ENCODE peak calls at places on chromosomes 3 and 15, in ten cellular contexts. One of them, this sample, is unnamed.
A peak's percentile ranks its signal among the peaks of the same experiment; 100 is the strongest.

GRCh38 chr3:117735481-117736101 is 1026.0 kb downstream of the TUSC7 start:
- DNase-seq in transverse colon: no peak
- DNase-seq in body of pancreas: no peak
- DNase-seq in CD8-positive, alpha-beta T cell: no peak
- DNase-seq in lower lobe of right lung: no peak
- DNase-seq in ovary: no peak
- DNase-seq in A549: peak; percentile 36
- DNase-seq in H9: no peak
- DNase-seq in endodermal cell: no peak
- DNase-seq in GM23338: no peak
- DNase-seq in this sample: no peak

GRCh38 chr15:68352401-68353062 is 75.0 kb downstream of the FEM1B start:
- DNase-seq in transverse colon: peak; percentile 23
- DNase-seq in body of pancreas: no peak
- DNase-seq in CD8-positive, alpha-beta T cell: no peak
- DNase-seq in lower lobe of right lung: no peak
- DNase-seq in ovary: peak; percentile 41
- DNase-seq in A549: peak; percentile 89
- DNase-seq in H9: no peak
- DNase-seq in endodermal cell: no peak
- DNase-seq in GM23338: no peak
- DNase-seq in this sample: no peak

GRCh38 chr3:56754753-56755365 is 46.9 kb downstream of the ARHGEF3 start:
- DNase-seq in transverse colon: peak; percentile 19
- DNase-seq in body of pancreas: no peak
- DNase-seq in CD8-positive, alpha-beta T cell: peak; percentile 37
- DNase-seq in lower lobe of right lung: peak; percentile 54
- DNase-seq in ovary: no peak
- DNase-seq in A549: no peak
- DNase-seq in H9: no peak
- DNase-seq in endodermal cell: no peak
- DNase-seq in GM23338: no peak
- DNase-seq in this sample: no peak

GRCh38 chr3:144458283-144458682 is 486.7 kb downstream of the DIPK2A start:
- DNase-seq in transverse colon: no peak
- DNase-seq in body of pancreas: no peak
- DNase-seq in CD8-positive, alpha-beta T cell: no peak
- DNase-seq in lower lobe of right lung: no peak
- DNase-seq in ovary: no peak
- DNase-seq in A549: no peak
- DNase-seq in H9: no peak
- DNase-seq in endodermal cell: no peak
- DNase-seq in GM23338: no peak
- DNase-seq in this sample: no peak

GRCh38 chr15:72585659-72586058 is 68.8 kb upstream of the GOLGA6B start:
- DNase-seq in transverse colon: no peak
- DNase-seq in body of pancreas: no peak
- DNase-seq in CD8-positive, alpha-beta T cell: no peak
- DNase-seq in lower lobe of right lung: no peak
- DNase-seq in ovary: no peak
- DNase-seq in A549: peak; percentile 54
- DNase-seq in H9: no peak
- DNase-seq in endodermal cell: no peak
- DNase-seq in GM23338: peak; percentile 43
- DNase-seq in this sample: no peak

GRCh38 chr3:169980055-169980454 is 13.4 kb downstream of the SEC62 start:
- DNase-seq in transverse colon: no peak
- DNase-seq in body of pancreas: no peak
- DNase-seq in CD8-positive, alpha-beta T cell: no peak
- DNase-seq in lower lobe of right lung: no peak
- DNase-seq in ovary: no peak
- DNase-seq in A549: no peak
- DNase-seq in H9: no peak
- DNase-seq in endodermal cell: no peak
- DNase-seq in GM23338: no peak
- DNase-seq in this sample: no peak

GRCh38 chr3:42270561-42270960 is 4.6 kb upstream of the CCK start:
- DNase-seq in transverse colon: no peak
- DNase-seq in body of pancreas: no peak
- DNase-seq in CD8-positive, alpha-beta T cell: no peak
- DNase-seq in lower lobe of right lung: no peak
- DNase-seq in ovary: no peak
- DNase-seq in A549: no peak
- DNase-seq in H9: no peak
- DNase-seq in endodermal cell: peak; percentile 63
- DNase-seq in GM23338: no peak
- DNase-seq in this sample: no peak

GRCh38 chr15:57437564-57437963 is 61.3 kb downstream of the CGNL1 start:
- DNase-seq in transverse colon: no peak
- DNase-seq in body of pancreas: no peak
- DNase-seq in CD8-positive, alpha-beta T cell: no peak
- DNase-seq in lower lobe of right lung: no peak
- DNase-seq in ovary: no peak
- DNase-seq in A549: no peak
- DNase-seq in H9: no peak
- DNase-seq in endodermal cell: no peak
- DNase-seq in GM23338: no peak
- DNase-seq in this sample: no peak

GRCh38 chr15:89413877-89414276 is 79.3 kb upstream of the POLG start:
- DNase-seq in transverse colon: no peak
- DNase-seq in body of pancreas: no peak
- DNase-seq in CD8-positive, alpha-beta T cell: no peak
- DNase-seq in lower lobe of right lung: no peak
- DNase-seq in ovary: no peak
- DNase-seq in A549: no peak
- DNase-seq in H9: no peak
- DNase-seq in endodermal cell: no peak
- DNase-seq in GM23338: no peak
- DNase-seq in this sample: no peak

GRCh38 chr3:188979236-188979635 is 192.5 kb upstream of the TPRG1 start:
- DNase-seq in transverse colon: no peak
- DNase-seq in body of pancreas: no peak
- DNase-seq in CD8-positive, alpha-beta T cell: no peak
- DNase-seq in lower lobe of right lung: no peak
- DNase-seq in ovary: no peak
- DNase-seq in A549: no peak
- DNase-seq in H9: no peak
- DNase-seq in endodermal cell: no peak
- DNase-seq in GM23338: no peak
- DNase-seq in this sample: no peak

GRCh38 chr3:64074091-64074490 is 50.8 kb upstream of the PSMD6 start:
- DNase-seq in transverse colon: no peak
- DNase-seq in body of pancreas: no peak
- DNase-seq in CD8-positive, alpha-beta T cell: no peak
- DNase-seq in lower lobe of right lung: no peak
- DNase-seq in ovary: no peak
- DNase-seq in A549: no peak
- DNase-seq in H9: no peak
- DNase-seq in endodermal cell: no peak
- DNase-seq in GM23338: no peak
- DNase-seq in this sample: no peak

GRCh38 chr3:43523454-43524053 is 98.3 kb downstream of the ANO10 start:
- DNase-seq in transverse colon: no peak
- DNase-seq in body of pancreas: no peak
- DNase-seq in CD8-positive, alpha-beta T cell: no peak
- DNase-seq in lower lobe of right lung: no peak
- DNase-seq in ovary: no peak
- DNase-seq in A549: no peak
- DNase-seq in H9: no peak
- DNase-seq in endodermal cell: no peak
- DNase-seq in GM23338: no peak
- DNase-seq in this sample: no peak

GRCh38 chr15:68479406-68479805 is 47.4 kb upstream of the ITGA11 start:
- DNase-seq in transverse colon: peak; percentile 24
- DNase-seq in body of pancreas: no peak
- DNase-seq in CD8-positive, alpha-beta T cell: no peak
- DNase-seq in lower lobe of right lung: no peak
- DNase-seq in ovary: no peak
- DNase-seq in A549: no peak
- DNase-seq in H9: no peak
- DNase-seq in endodermal cell: no peak
- DNase-seq in GM23338: no peak
- DNase-seq in this sample: no peak

GRCh38 chr3:50605901-50606326 is 5.7 kb downstream of the CISH start:
- DNase-seq in transverse colon: no peak
- DNase-seq in body of pancreas: no peak
- DNase-seq in CD8-positive, alpha-beta T cell: no peak
- DNase-seq in lower lobe of right lung: peak; percentile 48
- DNase-seq in ovary: no peak
- DNase-seq in A549: no peak
- DNase-seq in H9: no peak
- DNase-seq in endodermal cell: no peak
- DNase-seq in GM23338: no peak
- DNase-seq in this sample: no peak

GRCh38 chr3:99696497-99696896 is 58.1 kb downstream of the COL8A1 start:
- DNase-seq in transverse colon: no peak
- DNase-seq in body of pancreas: no peak
- DNase-seq in CD8-positive, alpha-beta T cell: no peak
- DNase-seq in lower lobe of right lung: no peak
- DNase-seq in ovary: no peak
- DNase-seq in A549: no peak
- DNase-seq in H9: no peak
- DNase-seq in endodermal cell: no peak
- DNase-seq in GM23338: no peak
- DNase-seq in this sample: no peak

GRCh38 chr3:35664460-35664919 is 25.2 kb downstream of the ARPP21 start:
- DNase-seq in transverse colon: no peak
- DNase-seq in body of pancreas: peak; percentile 51
- DNase-seq in CD8-positive, alpha-beta T cell: no peak
- DNase-seq in lower lobe of right lung: peak; percentile 30
- DNase-seq in ovary: peak; percentile 25
- DNase-seq in A549: no peak
- DNase-seq in H9: peak; percentile 66
- DNase-seq in endodermal cell: peak; percentile 68
- DNase-seq in GM23338: peak; percentile 52
- DNase-seq in this sample: no peak

GRCh38 chr3:184588776-184589175 is 27.2 kb downstream of the EPHB3 start:
- DNase-seq in transverse colon: no peak
- DNase-seq in body of pancreas: no peak
- DNase-seq in CD8-positive, alpha-beta T cell: no peak
- DNase-seq in lower lobe of right lung: no peak
- DNase-seq in ovary: no peak
- DNase-seq in A549: no peak
- DNase-seq in H9: no peak
- DNase-seq in endodermal cell: no peak
- DNase-seq in GM23338: no peak
- DNase-seq in this sample: no peak

GRCh38 chr3:114899186-114899931 is 247.7 kb downstream of the ZBTB20 start:
- DNase-seq in transverse colon: peak; percentile 13
- DNase-seq in body of pancreas: peak; percentile 81
- DNase-seq in CD8-positive, alpha-beta T cell: no peak
- DNase-seq in lower lobe of right lung: no peak
- DNase-seq in ovary: no peak
- DNase-seq in A549: peak; percentile 88
- DNase-seq in H9: no peak
- DNase-seq in endodermal cell: no peak
- DNase-seq in GM23338: peak; percentile 16
- DNase-seq in this sample: no peak

GRCh38 chr3:182603501-182603900 is 189.8 kb upstream of the ATP11B start:
- DNase-seq in transverse colon: no peak
- DNase-seq in body of pancreas: no peak
- DNase-seq in CD8-positive, alpha-beta T cell: no peak
- DNase-seq in lower lobe of right lung: no peak
- DNase-seq in ovary: no peak
- DNase-seq in A549: no peak
- DNase-seq in H9: no peak
- DNase-seq in endodermal cell: no peak
- DNase-seq in GM23338: no peak
- DNase-seq in this sample: no peak

GRCh38 chr3:13541691-13542090 is 7.2 kb upstream of the FBLN2 start:
- DNase-seq in transverse colon: no peak
- DNase-seq in body of pancreas: no peak
- DNase-seq in CD8-positive, alpha-beta T cell: no peak
- DNase-seq in lower lobe of right lung: no peak
- DNase-seq in ovary: no peak
- DNase-seq in A549: no peak
- DNase-seq in H9: no peak
- DNase-seq in endodermal cell: no peak
- DNase-seq in GM23338: no peak
- DNase-seq in this sample: no peak
- H3K4me1 ChIP-seq in transverse colon: peaks cover 2% of the 10 kb centered on the region
- H3K4me1 ChIP-seq in body of pancreas: no peaks in the 10 kb centered on the region
- H3K4me1 ChIP-seq in CD8-positive, alpha-beta T cell: peaks cover 19% of the 10 kb centered on the region
- H3K4me1 ChIP-seq in lower lobe of right lung: no peaks in the 10 kb centered on the region
- H3K4me1 ChIP-seq in ovary: peaks cover 1% of the 10 kb centered on the region
- H3K4me1 ChIP-seq in A549: peaks cover 69% of the 10 kb centered on the region
- H3K4me1 ChIP-seq in H9: peaks cover 3% of the 10 kb centered on the region
- H3K4me1 ChIP-seq in endodermal cell: peaks cover 8% of the 10 kb centered on the region
- H3K4me1 ChIP-seq in GM23338: peaks cover 4% of the 10 kb centered on the region
- H3K4me1 ChIP-seq in this sample: peaks cover 14% of the 10 kb centered on the region

GRCh38 chr3:127284258-127284657 is 3.6 kb downstream of the PRR20G start:
- DNase-seq in transverse colon: no peak
- DNase-seq in body of pancreas: no peak
- DNase-seq in CD8-positive, alpha-beta T cell: no peak
- DNase-seq in lower lobe of right lung: no peak
- DNase-seq in ovary: no peak
- DNase-seq in A549: no peak
- DNase-seq in H9: no peak
- DNase-seq in endodermal cell: no peak
- DNase-seq in GM23338: no peak
- DNase-seq in this sample: no peak
- H3K4me1 ChIP-seq in transverse colon: no peaks in the 10 kb centered on the region
- H3K4me1 ChIP-seq in body of pancreas: no peaks in the 10 kb centered on the region
- H3K4me1 ChIP-seq in CD8-positive, alpha-beta T cell: no peaks in the 10 kb centered on the region
- H3K4me1 ChIP-seq in lower lobe of right lung: no peaks in the 10 kb centered on the region
- H3K4me1 ChIP-seq in ovary: no peaks in the 10 kb centered on the region
- H3K4me1 ChIP-seq in A549: no peaks in the 10 kb centered on the region
- H3K4me1 ChIP-seq in H9: no peaks in the 10 kb centered on the region
- H3K4me1 ChIP-seq in endodermal cell: no peaks in the 10 kb centered on the region
- H3K4me1 ChIP-seq in GM23338: no peaks in the 10 kb centered on the region
- H3K4me1 ChIP-seq in this sample: no peaks in the 10 kb centered on the region

GRCh38 chr3:52435246-52436101 is 9.4 kb downstream of the SEMA3G start:
- DNase-seq in transverse colon: no peak
- DNase-seq in body of pancreas: peak; percentile 9
- DNase-seq in CD8-positive, alpha-beta T cell: no peak
- DNase-seq in lower lobe of right lung: no peak
- DNase-seq in ovary: peak; percentile 16
- DNase-seq in A549: no peak
- DNase-seq in H9: peak; percentile 23
- DNase-seq in endodermal cell: no peak
- DNase-seq in GM23338: no peak
- DNase-seq in this sample: no peak
- H3K4me1 ChIP-seq in transverse colon: no peaks in the 10 kb centered on the region
- H3K4me1 ChIP-seq in body of pancreas: no peaks in the 10 kb centered on the region
- H3K4me1 ChIP-seq in CD8-positive, alpha-beta T cell: no peaks in the 10 kb centered on the region
- H3K4me1 ChIP-seq in lower lobe of right lung: peaks cover 57% of the 10 kb centered on the region
- H3K4me1 ChIP-seq in ovary: peaks cover 10% of the 10 kb centered on the region
- H3K4me1 ChIP-seq in A549: no peaks in the 10 kb centered on the region
- H3K4me1 ChIP-seq in H9: no peaks in the 10 kb centered on the region
- H3K4me1 ChIP-seq in endodermal cell: no peaks in the 10 kb centered on the region
- H3K4me1 ChIP-seq in GM23338: no peaks in the 10 kb centered on the region
- H3K4me1 ChIP-seq in this sample: peaks cover 2% of the 10 kb centered on the region

DNA sequence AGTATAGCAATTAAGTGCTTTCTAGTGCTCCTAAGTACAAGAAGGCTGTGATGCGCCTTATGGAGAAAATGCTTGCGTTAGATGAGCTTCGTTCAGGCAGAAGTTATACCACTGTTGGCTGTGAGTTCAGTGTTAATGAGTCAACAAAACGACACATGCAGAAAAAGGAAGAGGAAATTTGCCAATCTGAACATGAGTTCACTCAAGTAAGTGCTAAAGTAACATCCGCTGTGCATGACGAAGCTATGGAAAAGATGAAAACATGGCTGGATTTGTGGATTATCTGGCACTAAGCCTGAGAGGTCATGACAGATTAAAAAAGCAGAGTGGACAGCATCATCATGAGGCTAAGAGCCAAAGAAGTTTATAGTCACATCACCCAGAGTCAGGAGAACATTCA is 36.9 kb downstream of the SH3BP5 start:
- DNase-seq in transverse colon: no peak
- DNase-seq in body of pancreas: no peak
- DNase-seq in CD8-positive, alpha-beta T cell: no peak
- DNase-seq in lower lobe of right lung: no peak
- DNase-seq in ovary: no peak
- DNase-seq in A549: no peak
- DNase-seq in H9: no peak
- DNase-seq in endodermal cell: no peak
- DNase-seq in GM23338: no peak
- DNase-seq in this sample: no peak
- H3K4me1 ChIP-seq in transverse colon: peaks cover 8% of the 10 kb centered on the region
- H3K4me1 ChIP-seq in body of pancreas: peaks cover 30% of the 10 kb centered on the region
- H3K4me1 ChIP-seq in CD8-positive, alpha-beta T cell: peaks cover 49% of the 10 kb centered on the region
- H3K4me1 ChIP-seq in lower lobe of right lung: peaks cover 85% of the 10 kb centered on the region
- H3K4me1 ChIP-seq in ovary: peaks cover 24% of the 10 kb centered on the region
- H3K4me1 ChIP-seq in A549: peaks cover 3% of the 10 kb centered on the region
- H3K4me1 ChIP-seq in H9: no peaks in the 10 kb centered on the region
- H3K4me1 ChIP-seq in endodermal cell: no peaks in the 10 kb centered on the region
- H3K4me1 ChIP-seq in GM23338: no peaks in the 10 kb centered on the region
- H3K4me1 ChIP-seq in this sample: no peaks in the 10 kb centered on the region

This sample was measured in NT2/D1.